ENCODE peak calls at places on chromosomes 3 and 15, in five cellular contexts. One of them, this sample, is unnamed.

GRCh38 chr15:48499978-48500377 is 145.5 kb downstream of the FBN1 start:
- DNase-seq in kidney tubule cell: no peak
- DNase-seq in adipocyte: no peak
- DNase-seq in OCI-M1: no peak
- DNase-seq in naive thymus-derived CD8-positive, alpha-beta T cell: no peak
- DNase-seq in this sample: no peak

GRCh38 chr3:140854961-140855360 is 86.7 kb upstream of the SLC25A36 start:
- DNase-seq in kidney tubule cell: peak; percentile 34
- DNase-seq in adipocyte: no peak
- DNase-seq in OCI-M1: no peak
- DNase-seq in naive thymus-derived CD8-positive, alpha-beta T cell: no peak
- DNase-seq in this sample: no peak

GRCh38 chr3:170947018-170947769 is 38.8 kb upstream of the EIF5A2 start:
- DNase-seq in kidney tubule cell: no peak
- DNase-seq in adipocyte: no peak
- DNase-seq in OCI-M1: no peak
- DNase-seq in naive thymus-derived CD8-positive, alpha-beta T cell: no peak
- DNase-seq in this sample: no peak

GRCh38 chr3:156620260-156620659 is 54.1 kb upstream of the TIPARP start:
- DNase-seq in kidney tubule cell: peak; percentile 89
- DNase-seq in adipocyte: no peak
- DNase-seq in OCI-M1: peak; percentile 8
- DNase-seq in naive thymus-derived CD8-positive, alpha-beta T cell: no peak
- DNase-seq in this sample: no peak

GRCh38 chr3:134334231-134334900 is 39.9 kb downstream of the AMOTL2 start:
- DNase-seq in kidney tubule cell: no peak
- DNase-seq in adipocyte: peak; percentile 63
- DNase-seq in OCI-M1: no peak
- DNase-seq in naive thymus-derived CD8-positive, alpha-beta T cell: no peak
- DNase-seq in this sample: peak; percentile 91

GRCh38 chr3:41202834-41203345 is 3.6 kb downstream of the CTNNB1 start:
- DNase-seq in kidney tubule cell: peak; percentile 66
- DNase-seq in adipocyte: peak; percentile 76
- DNase-seq in OCI-M1: peak; percentile 47
- DNase-seq in naive thymus-derived CD8-positive, alpha-beta T cell: no peak
- DNase-seq in this sample: peak; percentile 61

GRCh38 chr15:84880007-84880406 is 4.5 kb upstream of the SLC28A1 start:
- DNase-seq in kidney tubule cell: no peak
- DNase-seq in adipocyte: no peak
- DNase-seq in OCI-M1: no peak
- DNase-seq in naive thymus-derived CD8-positive, alpha-beta T cell: no peak
- DNase-seq in this sample: no peak

GRCh38 chr3:56369914-56370313 is 98.4 kb downstream of the ERC2 start:
- DNase-seq in kidney tubule cell: peak; percentile 37
- DNase-seq in adipocyte: no peak
- DNase-seq in OCI-M1: no peak
- DNase-seq in naive thymus-derived CD8-positive, alpha-beta T cell: no peak
- DNase-seq in this sample: no peak

GRCh38 chr3:32460031-32460749 is 42.5 kb downstream of the CMTM6 start:
- DNase-seq in kidney tubule cell: no peak
- DNase-seq in adipocyte: no peak
- DNase-seq in OCI-M1: no peak
- DNase-seq in naive thymus-derived CD8-positive, alpha-beta T cell: peak; percentile 63
- DNase-seq in this sample: no peak

GRCh38 chr3:20666091-20666490 is 480.1 kb upstream of the SGO1 start:
- DNase-seq in kidney tubule cell: no peak
- DNase-seq in adipocyte: no peak
- DNase-seq in OCI-M1: peak; percentile 7
- DNase-seq in naive thymus-derived CD8-positive, alpha-beta T cell: no peak
- DNase-seq in this sample: no peak

GRCh38 chr3:148642214-148642613 is 55.5 kb upstream of the AGTR1 start:
- DNase-seq in kidney tubule cell: no peak
- DNase-seq in adipocyte: no peak
- DNase-seq in OCI-M1: no peak
- DNase-seq in naive thymus-derived CD8-positive, alpha-beta T cell: no peak
- DNase-seq in this sample: no peak

GRCh38 chr15:38611228-38611627 is 46.6 kb upstream of the RASGRP1 start:
- DNase-seq in kidney tubule cell: no peak
- DNase-seq in adipocyte: no peak
- DNase-seq in OCI-M1: no peak
- DNase-seq in naive thymus-derived CD8-positive, alpha-beta T cell: no peak
- DNase-seq in this sample: no peak

GRCh38 chr3:139655880-139656279 is 21.9 kb downstream of the NMNAT3 start:
- DNase-seq in kidney tubule cell: peak; percentile 17
- DNase-seq in adipocyte: peak; percentile 68
- DNase-seq in OCI-M1: no peak
- DNase-seq in naive thymus-derived CD8-positive, alpha-beta T cell: no peak
- DNase-seq in this sample: peak; percentile 32

GRCh38 chr15:65942436-65942835 is 73.1 kb downstream of the RAB11A start:
- DNase-seq in kidney tubule cell: no peak
- DNase-seq in adipocyte: no peak
- DNase-seq in OCI-M1: peak; percentile 3
- DNase-seq in naive thymus-derived CD8-positive, alpha-beta T cell: no peak
- DNase-seq in this sample: no peak

GRCh38 chr15:29678504-29679034 is 143.7 kb downstream of the TJP1 start:
- DNase-seq in kidney tubule cell: no peak
- DNase-seq in adipocyte: no peak
- DNase-seq in OCI-M1: no peak
- DNase-seq in naive thymus-derived CD8-positive, alpha-beta T cell: no peak
- DNase-seq in this sample: no peak

GRCh38 chr3:67083277-67083676 is 85.2 kb downstream of the KBTBD8 start:
- DNase-seq in kidney tubule cell: peak; percentile 75
- DNase-seq in adipocyte: no peak
- DNase-seq in OCI-M1: peak; percentile 5
- DNase-seq in naive thymus-derived CD8-positive, alpha-beta T cell: peak; percentile 24
- DNase-seq in this sample: no peak

GRCh38 chr3:122560680-122561079 is 3.4 kb downstream of the PARP9 start:
- DNase-seq in kidney tubule cell: peak; percentile 65
- DNase-seq in adipocyte: peak; percentile 85
- DNase-seq in OCI-M1: peak; percentile 81
- DNase-seq in naive thymus-derived CD8-positive, alpha-beta T cell: peak; percentile 55
- DNase-seq in this sample: peak; percentile 60

GRCh38 chr15:86772369-86773059 is 692.8 kb downstream of the AGBL1 start:
- DNase-seq in kidney tubule cell: no peak
- DNase-seq in adipocyte: no peak
- DNase-seq in OCI-M1: no peak
- DNase-seq in naive thymus-derived CD8-positive, alpha-beta T cell: no peak
- DNase-seq in this sample: no peak

GRCh38 chr15:73927476-73928240 is 1.4 kb downstream of the LOXL1 start:
- DNase-seq in kidney tubule cell: peak; percentile 76
- DNase-seq in adipocyte: peak; percentile 80
- DNase-seq in OCI-M1: no peak
- DNase-seq in naive thymus-derived CD8-positive, alpha-beta T cell: peak; percentile 69
- DNase-seq in this sample: peak; percentile 50

GRCh38 chr15:65285291-65286068 is 1.2 kb downstream of the PARP16 start:
- DNase-seq in kidney tubule cell: no peak
- DNase-seq in adipocyte: peak; percentile 56
- DNase-seq in OCI-M1: no peak
- DNase-seq in naive thymus-derived CD8-positive, alpha-beta T cell: no peak
- DNase-seq in this sample: peak; percentile 47

GRCh38 chr3:42195879-42196330 is 70.1 kb downstream of the CCK start:
- DNase-seq in kidney tubule cell: no peak
- DNase-seq in adipocyte: peak; percentile 49
- DNase-seq in OCI-M1: no peak
- DNase-seq in naive thymus-derived CD8-positive, alpha-beta T cell: no peak
- DNase-seq in this sample: no peak

GRCh38 chr15:101156061-101156460 is 95.8 kb downstream of the CHSY1 start:
- DNase-seq in kidney tubule cell: no peak
- DNase-seq in adipocyte: no peak
- DNase-seq in OCI-M1: no peak
- DNase-seq in naive thymus-derived CD8-positive, alpha-beta T cell: no peak
- DNase-seq in this sample: no peak

GRCh38 chr3:126543457-126544090 is 15.2 kb downstream of the C3orf22 start:
- DNase-seq in kidney tubule cell: no peak
- DNase-seq in adipocyte: no peak
- DNase-seq in OCI-M1: no peak
- DNase-seq in naive thymus-derived CD8-positive, alpha-beta T cell: no peak
- DNase-seq in this sample: no peak

GRCh38 chr15:75698399-75698747 is 14.3 kb downstream of the CSPG4 start:
- DNase-seq in kidney tubule cell: no peak
- DNase-seq in adipocyte: no peak
- DNase-seq in OCI-M1: no peak
- DNase-seq in naive thymus-derived CD8-positive, alpha-beta T cell: no peak
- DNase-seq in this sample: no peak

GRCh38 chr15:53830707-53831386 is 71.4 kb upstream of the WDR72 start:
- DNase-seq in kidney tubule cell: peak; percentile 29
- DNase-seq in adipocyte: no peak
- DNase-seq in OCI-M1: peak; percentile 18
- DNase-seq in naive thymus-derived CD8-positive, alpha-beta T cell: no peak
- DNase-seq in this sample: no peak

GRCh38 chr3:140251678-140252077 is 316.7 kb downstream of the CLSTN2 start:
- DNase-seq in kidney tubule cell: no peak
- DNase-seq in adipocyte: no peak
- DNase-seq in OCI-M1: no peak
- DNase-seq in naive thymus-derived CD8-positive, alpha-beta T cell: no peak
- DNase-seq in this sample: no peak

This sample was measured in AG10803.